ENCODE peak calls at places on chromosomes 11 and 22, in seven cellular contexts. F is aorta, D is BJ, Q is AG10803, Z is kidney, I is AG09309, X is HL-60. H is an unnamed sample.

GRCh38 chr22:37232140-37232998 is 11.7 kb downstream of the RAC2 start:
- DNase-seq in X (no peak), D (no peak), F (peak), Z (peak), Q (no peak), I (no peak), H (no peak)

GRCh38 chr11:102587722-102588121 is 37.4 kb downstream of the MMP20 start:
- DNase-seq in Z (no peak), I (no peak), X (no peak), F (no peak), D (no peak), Q (no peak), H (no peak)

GRCh38 chr11:73563539-73564200 is 34.2 kb downstream of the FAM168A start:
- DNase-seq in D (no peak), Q (no peak), X (no peak), F (no peak), Z (no peak), I (no peak), H (no peak)

GRCh38 chr11:131710511-131710910 is 340.1 kb downstream of the NTM start:
- DNase-seq in Q (peak), X (no peak), F (no peak), Z (no peak), D (no peak), I (no peak), H (no peak)

GRCh38 chr11:76699461-76700091 is 29.0 kb upstream of the LRRC32 start:
- DNase-seq in D (no peak), X (no peak), F (no peak), I (no peak), Z (no peak), Q (no peak), H (no peak)

GRCh38 chr11:116840746-116841296 is 3.4 kb upstream of the APOA1 start:
- DNase-seq in F (no peak), I (no peak), X (no peak), Z (no peak), Q (no peak), D (no peak), H (no peak)

GRCh38 chr11:119551726-119552510 is 128.9 kb upstream of the THY1 start:
- DNase-seq in I (no peak), X (no peak), D (peak), F (no peak), Z (no peak), Q (peak), H (no peak)

GRCh38 chr11:35619754-35620640 is 1.7 kb downstream of the FJX1 start:
- DNase-seq in Q (no peak), X (no peak), F (no peak), D (no peak), I (no peak), Z (peak), H (no peak)

GRCh38 chr11:34394771-34395300 is 37.0 kb upstream of the ABTB2 start:
- DNase-seq in Z (no peak), D (no peak), F (no peak), Q (no peak), X (no peak), I (no peak), H (no peak)

GRCh38 chr22:50236731-50237409 is 8.0 kb downstream of the TUBGCP6 start:
- DNase-seq in F (no peak), Z (peak), I (no peak), Q (no peak), D (no peak), X (no peak), H (no peak)

GRCh38 chr22:31764785-31765184 is 11.0 kb downstream of the DEPDC5 start:
- DNase-seq in X (no peak), Q (no peak), D (no peak), I (no peak), F (no peak), Z (no peak), H (no peak)

GRCh38 chr11:88174627-88175003 is 628 bp downstream of the RAB38 start:
- DNase-seq in F (peak), D (no peak), I (peak), Q (peak), Z (peak), X (peak), H (peak)

GRCh38 chr11:65822760-65823528 is 10.8 kb upstream of the SNX32 start:
- DNase-seq in Q (no peak), I (no peak), F (no peak), Z (no peak), D (no peak), X (no peak), H (peak)

GRCh38 chr11:1092919-1093318 is 18.2 kb downstream of the MUC2 start:
- DNase-seq in I (no peak), Z (no peak), Q (no peak), F (no peak), X (no peak), D (no peak), H (no peak)

GRCh38 chr11:35236667-35237003 is 97.7 kb downstream of the CD44 start:
- DNase-seq in F (no peak), Q (peak), X (peak), I (peak), Z (peak), D (no peak), H (no peak)

GRCh38 chr11:55106391-55106790 is 155.6 kb upstream of the TRIM48 start:
- DNase-seq in Q (no peak), X (no peak), I (no peak), D (no peak), F (no peak), Z (no peak), H (no peak)
- H3K4me3 ChIP-seq in Q (no peak), X (no peak), I (no peak), D (no peak), F (no peak), Z (no peak), H (no peak)

DNA sequence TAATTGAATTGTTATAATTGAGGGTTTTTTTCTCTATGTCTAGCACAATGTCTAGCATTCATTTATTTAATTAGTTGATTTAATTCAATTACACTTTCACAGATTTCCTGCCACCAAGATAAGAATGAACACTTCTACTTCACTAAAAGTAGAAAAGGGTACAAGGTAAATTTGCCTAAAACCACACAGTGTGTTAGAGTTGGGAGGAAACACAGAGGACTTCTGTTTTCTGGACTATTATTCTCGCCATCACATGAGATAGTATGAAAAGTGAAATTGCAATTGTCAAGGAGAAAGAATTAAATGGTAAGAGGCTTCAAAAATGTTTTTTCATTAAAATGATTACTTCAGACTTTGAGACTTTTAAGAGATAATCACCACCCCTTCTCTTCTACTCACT is 109.5 kb downstream of the ETS1 start:
- DNase-seq in D (no peak), I (no peak), Q (no peak), X (no peak), F (no peak), Z (no peak), H (no peak)
- H3K4me3 ChIP-seq in D (no peak), I (no peak), Q (no peak), X (no peak), F (no peak), Z (no peak), H (no peak)

DNA sequence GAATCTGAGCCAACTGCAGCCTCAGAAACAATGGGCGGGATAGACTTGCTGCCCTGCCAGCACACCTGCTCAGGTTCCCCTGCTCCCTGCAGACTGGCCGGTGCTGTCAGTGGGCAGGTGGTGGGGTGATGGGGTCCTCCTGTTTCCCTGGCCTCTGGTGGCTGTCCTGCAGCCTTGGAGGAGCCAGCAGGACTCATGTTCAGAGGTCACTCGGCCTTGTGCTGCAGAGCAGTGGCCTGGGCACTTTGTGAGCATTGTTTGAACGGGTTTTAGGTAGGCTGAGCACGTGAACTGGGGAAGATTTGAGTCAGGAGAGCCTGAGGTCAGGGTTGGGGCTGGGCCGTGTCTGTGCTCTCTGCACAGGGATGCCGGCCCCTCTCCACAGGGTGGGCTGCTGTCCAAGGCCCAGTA is 17.6 kb downstream of the PPIL2 start:
- DNase-seq in X (no peak), Q (no peak), D (no peak), I (no peak), Z (no peak), F (no peak), H (no peak)
- H3K4me3 ChIP-seq in X (no peak), Q (no peak), D (no peak), I (no peak), Z (no peak), F (no peak), H (no peak)

GRCh38 chr11:13380731-13381130 is 82.3 kb downstream of the BTBD10 start:
- DNase-seq in X (no peak), Q (no peak), Z (no peak), F (no peak), I (no peak), D (no peak), H (no peak)
- H3K4me3 ChIP-seq in X (no peak), Q (no peak), Z (no peak), F (no peak), I (no peak), D (no peak), H (no peak)

GRCh38 chr22:19691007-19691720 is 23.1 kb upstream of the SEPTIN5 start:
- DNase-seq in D (no peak), F (no peak), X (no peak), Z (no peak), I (no peak), Q (no peak), H (no peak)
- H3K4me3 ChIP-seq in D (no peak), F (no peak), X (no peak), Z (peak), I (peak), Q (peak), H (peak)

H was measured in tibial artery.